ENCODE peak calls at places on chromosomes 4 and X, in nine cellular contexts. D is CD8-positive, alpha-beta T cell; C is ovary; F is tibial artery; H is heart right ventricle; R is esophagus squamous epithelium; L is PC-9; Y is hepatocyte; G is endodermal cell. U is an unnamed sample.

GRCh38 chr4:52658671-52659015 is 458 bp downstream of the USP46 start:
- DNase-seq in H (no peak), L (no peak), C (peak; percentile 40), R (no peak), F (no peak), D (no peak), Y (no peak), G (peak; percentile 70), U (no peak)

GRCh38 chr4:24816797-24817196 is 21.4 kb downstream of the SOD3 start:
- DNase-seq in Y (no peak), D (no peak), G (no peak), F (no peak), H (no peak), R (no peak), C (no peak), L (no peak), U (no peak)

GRCh38 chr4:106494066-106494465 is 125.5 kb upstream of the GIMD1 start:
- DNase-seq in R (no peak), C (no peak), D (no peak), H (no peak), Y (no peak), G (no peak), L (no peak), F (no peak), U (peak; percentile 71)

GRCh38 chrX:129779747-129780146 is at the start of gene SASH3:
- DNase-seq in C (no peak), L (no peak), H (peak; percentile 38), Y (no peak), F (peak; percentile 66), G (no peak), R (peak; percentile 52), D (no peak), U (no peak)

GRCh38 chr4:26731342-26731741 is 129.3 kb upstream of the STIM2 start:
- DNase-seq in C (no peak), D (no peak), H (no peak), Y (no peak), G (no peak), L (no peak), R (no peak), F (no peak), U (peak; percentile 17)

GRCh38 chr4:179671609-179672008 is 2229.4 kb upstream of the AGA start:
- DNase-seq in H (no peak), F (no peak), D (no peak), L (no peak), C (no peak), R (no peak), G (no peak), Y (no peak), U (no peak)

GRCh38 chr4:76733380-76733779 is 164.6 kb downstream of the SOWAHB start:
- DNase-seq in Y (no peak), G (peak; percentile 77), D (no peak), F (no peak), C (no peak), L (peak; percentile 63), H (no peak), R (no peak), U (no peak)

GRCh38 chr4:188032583-188032982 is 37.0 kb downstream of the ZFP42 start:
- DNase-seq in G (peak; percentile 73), L (no peak), Y (no peak), F (no peak), C (no peak), D (no peak), H (no peak), R (no peak), U (no peak)

GRCh38 chr4:107619731-107620130 is 100.3 kb downstream of the PAPSS1 start:
- DNase-seq in D (no peak), L (no peak), H (no peak), Y (no peak), G (no peak), C (no peak), R (no peak), F (no peak), U (no peak)

GRCh38 chr4:108165601-108166000 is 3.1 kb downstream of the LEF1 start:
- DNase-seq in G (no peak), Y (no peak), H (no peak), R (no peak), C (no peak), D (no peak), L (no peak), F (no peak), U (no peak)

GRCh38 chr4:78613522-78614311 is 62.1 kb downstream of the ANXA3 start:
- DNase-seq in G (no peak), Y (no peak), L (no peak), R (no peak), C (no peak), D (no peak), H (no peak), F (no peak), U (no peak)

GRCh38 chr4:46389301-46389761 is 597 bp downstream of the GABRA2 start:
- DNase-seq in L (no peak), C (no peak), F (no peak), Y (peak; percentile 71), H (no peak), R (no peak), D (no peak), G (peak; percentile 73), U (no peak)

GRCh38 chr4:46793036-46793435 is 116.0 kb downstream of the COX7B2 start:
- DNase-seq in H (no peak), R (no peak), F (no peak), Y (peak; percentile 24), G (no peak), L (no peak), C (no peak), D (no peak), U (no peak)

GRCh38 chr4:54958236-54958635 is 167.2 kb downstream of the KDR start:
- DNase-seq in F (no peak), G (no peak), Y (no peak), H (no peak), R (no peak), C (no peak), D (no peak), L (no peak), U (no peak)

GRCh38 chrX:3820170-3820569 is 106.7 kb upstream of the PRKX start:
- DNase-seq in F (no peak), G (no peak), C (no peak), R (no peak), D (no peak), Y (peak; percentile 36), L (no peak), H (no peak), U (peak; percentile 66)

DNA sequence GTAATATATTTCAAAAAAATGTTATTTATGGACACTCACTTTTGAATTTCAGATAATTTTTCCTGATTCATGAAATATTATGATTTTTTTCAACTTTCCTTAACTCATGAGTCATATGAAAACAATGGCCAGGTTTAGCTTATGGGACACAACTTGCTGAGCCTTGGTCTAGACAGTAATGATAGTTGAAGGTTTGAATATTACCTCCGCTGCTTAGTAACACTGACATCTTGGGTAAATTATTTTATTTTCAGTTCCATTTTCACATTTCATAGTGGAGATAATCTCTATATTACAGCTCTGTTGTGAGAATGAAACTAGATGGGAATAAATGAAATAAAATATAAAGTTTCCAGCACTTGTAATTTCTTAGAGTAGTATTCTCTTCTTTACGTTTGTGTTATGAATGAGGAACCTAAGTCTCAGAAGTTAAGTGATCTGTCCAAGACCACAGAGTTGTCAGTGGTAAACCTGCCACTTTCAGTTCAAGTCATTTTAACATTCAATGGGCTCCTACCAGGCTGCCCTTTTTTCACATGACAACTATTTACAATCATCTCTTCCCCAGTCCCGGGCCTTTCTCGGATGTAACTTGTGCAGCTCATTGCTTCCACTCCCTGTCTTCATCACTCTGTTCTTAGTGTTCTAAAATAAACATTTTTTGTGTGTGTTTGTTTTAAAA is 46.8 kb upstream of the GC start:
- DNase-seq in G (no peak), L (no peak), H (no peak), Y (no peak), C (no peak), D (no peak), R (no peak), F (no peak), U (no peak)
- H3K4me1 ChIP-seq in G (no peaks in the 10 kb centered on the region), L (no peaks in the 10 kb centered on the region), H (no peaks in the 10 kb centered on the region), Y (no peaks in the 10 kb centered on the region), C (no peaks in the 10 kb centered on the region), D (no peaks in the 10 kb centered on the region), R (no peaks in the 10 kb centered on the region), F (no peaks in the 10 kb centered on the region), U (no peaks in the 10 kb centered on the region)

GRCh38 chrX:119093991-119094741 is 21.4 kb downstream of the CT47C1 start:
- DNase-seq in L (no peak), H (no peak), R (no peak), Y (peak; percentile 19), G (no peak), C (no peak), F (no peak), D (no peak), U (no peak)
- TF ChIP-seq CTCF in L (no peak), H (no peak), R (no peak), Y (no peak), G (no peak), C (no peak), F (no peak), D (no peak), U (no peak)

GRCh38 chr4:68426516-68426915 is 20.7 kb upstream of the TMPRSS11E start:
- DNase-seq in R (no peak), C (no peak), F (no peak), L (no peak), Y (no peak), G (no peak), D (no peak), H (no peak), U (no peak)
- H3K27ac ChIP-seq in R (no peak overlapping the region), C (no peak overlapping the region), F (no peak overlapping the region), L (no peak overlapping the region), Y (no peak overlapping the region), G (no peak overlapping the region), D (no peak overlapping the region), H (no peak overlapping the region), U (no peak overlapping the region)

GRCh38 chr4:142091085-142091513 is 454.7 kb downstream of the IL15 start:
- DNase-seq in H (no peak), Y (no peak), R (no peak), F (peak; percentile 66), G (no peak), D (no peak), L (no peak), C (no peak), U (peak; percentile 21)

GRCh38 chr4:142091691-142092182 is 455.4 kb downstream of the IL15 start:
- DNase-seq in R (no peak), F (peak; percentile 66), L (no peak), H (no peak), C (no peak), G (no peak), D (no peak), Y (no peak), U (peak; percentile 31)

GRCh38 chr4:142095886-142096605 is 459.7 kb downstream of the IL15 start:
- DNase-seq in L (peak; percentile 58), F (peak; percentile 60), C (no peak), H (no peak), R (no peak), G (no peak), Y (no peak), D (no peak), U (peak; percentile 76)

GRCh38 chr4:142088906-142089305 is 452.5 kb downstream of the IL15 start:
- DNase-seq in C (no peak), F (peak; percentile 65), G (no peak), Y (no peak), R (no peak), D (no peak), H (no peak), L (no peak), U (no peak)

DNA sequence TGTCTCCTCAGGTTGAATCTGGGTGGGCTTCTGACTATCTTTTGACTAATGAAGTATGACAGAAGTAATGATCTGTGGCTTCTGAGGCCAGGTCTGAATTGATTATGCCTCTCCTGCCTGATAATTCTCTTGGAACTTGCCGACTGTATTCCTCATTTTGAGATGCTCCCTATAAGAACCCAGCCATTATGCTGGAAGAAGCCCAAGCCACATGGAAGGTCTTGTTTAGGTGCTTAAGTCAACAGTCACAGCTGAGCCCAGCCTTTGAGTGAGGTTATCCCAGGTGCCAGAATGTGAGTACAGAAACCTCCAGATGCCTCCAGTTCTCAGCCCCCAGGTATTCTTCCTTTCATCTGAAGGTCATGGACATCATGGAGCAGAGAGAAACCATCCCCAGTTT is 456.6 kb downstream of the IL15 start:
- DNase-seq in F (no peak), G (no peak), L (no peak), Y (no peak), D (no peak), H (no peak), R (no peak), C (no peak), U (no peak)
- H3K4me1 ChIP-seq in F (peaks cover 51% of the 10 kb centered on the region), G (no peaks in the 10 kb centered on the region), L (peaks cover 6% of the 10 kb centered on the region), Y (no peaks in the 10 kb centered on the region), D (no peaks in the 10 kb centered on the region), H (peaks cover 5% of the 10 kb centered on the region), R (no peaks in the 10 kb centered on the region), C (no peaks in the 10 kb centered on the region), U (peaks cover 13% of the 10 kb centered on the region)

U was measured in foreskin keratinocyte.